ENCODE peak calls at places on chromosomes 7 and 10, in four cellular contexts. Q is SK-MEL-5; W is stimulated activated CD8-positive, alpha-beta memory T cell treated with anti-CD3 and anti-CD28 coated beads, Interleukin-4, amount 100 ng/mL, for 1 hour; H is activated CD8-positive, alpha-beta memory T cell treated with anti-CD3 and anti-CD28 coated beads for 4 hours. B is an unnamed sample.

GRCh38 chr10:13990918-13991317 is 339.8 kb downstream of the FRMD4A start:
- DNase-seq in W (no peak), Q (no peak), H (no peak), B (no peak)

GRCh38 chr10:623039-623438 is 66.4 kb downstream of the DIP2C start:
- DNase-seq in H (no peak), Q (no peak), W (no peak), B (no peak)

GRCh38 chr10:13189946-13190345 is 28.6 kb downstream of the MCM10 start:
- DNase-seq in W (no peak), Q (no peak), H (no peak), B (no peak)

GRCh38 chr10:70458329-70459060 is 17.0 kb upstream of the NODAL start:
- DNase-seq in H (peak), W (no peak), Q (no peak), B (no peak)

GRCh38 chr7:29968683-29969457 is 20.7 kb downstream of the SCRN1 start:
- DNase-seq in H (no peak), Q (no peak), W (no peak), B (no peak)

GRCh38 chr10:5656737-5657579 is 9.4 kb downstream of the ASB13 start:
- DNase-seq in H (no peak), W (no peak), Q (no peak), B (no peak)

GRCh38 chr7:116194115-116194514 is 16.2 kb upstream of the TES start:
- DNase-seq in W (no peak), H (no peak), Q (no peak), B (no peak)

GRCh38 chr7:7934945-7935344 is 33.7 kb upstream of the GLCCI1 start:
- DNase-seq in W (no peak), Q (no peak), H (no peak), B (no peak)

GRCh38 chr10:63700209-63700934 is 179.2 kb downstream of the REEP3 start:
- DNase-seq in Q (peak), H (no peak), W (no peak), B (no peak)

GRCh38 chr7:104179178-104179577 is 28.6 kb downstream of the ORC5 start:
- DNase-seq in W (no peak), H (no peak), Q (no peak), B (no peak)